ENCODE peak calls at places on chromosome 2, in seven cellular contexts. W is prostate gland, S is heart left ventricle, N is suprapubic skin, H is ovary, Y is stomach, Q is A549. G is an unnamed sample.

GRCh38 chr2:15953891-15954680 is 13.7 kb downstream of the MYCN start:
- DNase-seq in W (no peak), S (no peak), N (no peak), H (no peak), Y (no peak), Q (no peak), G (no peak)

GRCh38 chr2:68714866-68715265 is 19.7 kb upstream of the ARHGAP25 start:
- DNase-seq in W (no peak), S (peak; percentile 70), N (no peak), H (no peak), Y (peak; percentile 49), Q (no peak), G (no peak)

GRCh38 chr2:240389302-240389805 is 46.1 kb upstream of the GPC1 start:
- DNase-seq in W (no peak), S (no peak), N (no peak), H (no peak), Y (no peak), Q (no peak), G (no peak)

GRCh38 chr2:38731090-38731489 is 20.1 kb downstream of the SRSF7 start:
- DNase-seq in W (no peak), S (no peak), N (no peak), H (no peak), Y (no peak), Q (no peak), G (no peak)

GRCh38 chr2:212723226-212723625 is 184.6 kb upstream of the ERBB4 start:
- DNase-seq in W (no peak), S (no peak), N (no peak), H (no peak), Y (no peak), Q (no peak), G (peak; percentile 8)

GRCh38 chr2:152505495-152505906 is 170.5 kb downstream of the FMNL2 start:
- DNase-seq in W (no peak), S (peak; percentile 57), N (no peak), H (no peak), Y (no peak), Q (peak; percentile 88), G (no peak)

GRCh38 chr2:79180092-79180491 is 20.5 kb upstream of the REG3A start:
- DNase-seq in W (no peak), S (no peak), N (no peak), H (no peak), Y (no peak), Q (no peak), G (no peak)

GRCh38 chr2:133266075-133266925 is 302.0 kb downstream of the NCKAP5 start:
- DNase-seq in W (no peak), S (no peak), N (no peak), H (peak; percentile 25), Y (peak; percentile 27), Q (peak; percentile 64), G (no peak)

GRCh38 chr2:3116371-3116770 is 261.2 kb downstream of the EIPR1 start:
- DNase-seq in W (no peak), S (no peak), N (peak; percentile 53), H (no peak), Y (no peak), Q (no peak), G (no peak)

GRCh38 chr2:151071382-151071781 is 190.3 kb downstream of the RBM43 start:
- DNase-seq in W (no peak), S (no peak), N (no peak), H (no peak), Y (no peak), Q (peak; percentile 35), G (no peak)

GRCh38 chr2:80059381-80059907 is 245.1 kb downstream of the LRRTM1 start:
- DNase-seq in W (no peak), S (no peak), N (no peak), H (no peak), Y (no peak), Q (no peak), G (no peak)

GRCh38 chr2:105181282-105181681 is 60.3 kb upstream of the GPR45 start:
- DNase-seq in W (no peak), S (no peak), N (no peak), H (no peak), Y (no peak), Q (no peak), G (no peak)

GRCh38 chr2:224004105-224004715 is 34.9 kb downstream of the SERPINE2 start:
- DNase-seq in W (no peak), S (no peak), N (no peak), H (no peak), Y (peak; percentile 46), Q (no peak), G (no peak)

GRCh38 chr2:50491541-50492114 is 540.3 kb downstream of the NRXN1 start:
- DNase-seq in W (peak; percentile 19), S (no peak), N (no peak), H (no peak), Y (no peak), Q (peak; percentile 48), G (no peak)

GRCh38 chr2:177325554-177325953 is 61.0 kb upstream of the NFE2L2 start:
- DNase-seq in W (peak; percentile 26), S (no peak), N (no peak), H (no peak), Y (no peak), Q (no peak), G (no peak)

GRCh38 chr2:177326591-177326990 is 62.1 kb upstream of the NFE2L2 start:
- DNase-seq in W (no peak), S (no peak), N (no peak), H (no peak), Y (no peak), Q (no peak), G (no peak)

GRCh38 chr2:177326005-177326404 is 61.5 kb upstream of the NFE2L2 start:
- DNase-seq in W (no peak), S (no peak), N (no peak), H (no peak), Y (no peak), Q (no peak), G (no peak)

GRCh38 chr2:177328056-177328455 is 63.5 kb upstream of the NFE2L2 start:
- DNase-seq in W (no peak), S (no peak), N (no peak), H (no peak), Y (no peak), Q (no peak), G (no peak)

GRCh38 chr2:177327065-177327464 is 62.5 kb upstream of the NFE2L2 start:
- DNase-seq in W (no peak), S (no peak), N (no peak), H (no peak), Y (no peak), Q (no peak), G (no peak)
- TF ChIP-seq POLR2A in W (no peak), S (no peak), N (no peak), H (no peak), Y (no peak), Q (no peak), G (no peak)

GRCh38 chr2:201183373-201183742 is 417 bp downstream of the CASP10 start:
- DNase-seq in W (no peak), S (no peak), N (no peak), H (no peak), Y (no peak), Q (no peak), G (no peak)

GRCh38 chr2:201180010-201180409 is 2.9 kb upstream of the CASP10 start:
- DNase-seq in W (no peak), S (no peak), N (no peak), H (no peak), Y (no peak), Q (peak; percentile 26), G (no peak)

GRCh38 chr2:201185863-201186262 is 2.9 kb downstream of the CASP10 start:
- DNase-seq in W (no peak), S (no peak), N (no peak), H (no peak), Y (no peak), Q (no peak), G (no peak)

GRCh38 chr2:201188449-201188848 is 5.5 kb downstream of the CASP10 start:
- DNase-seq in W (no peak), S (no peak), N (no peak), H (no peak), Y (no peak), Q (no peak), G (no peak)

DNA sequence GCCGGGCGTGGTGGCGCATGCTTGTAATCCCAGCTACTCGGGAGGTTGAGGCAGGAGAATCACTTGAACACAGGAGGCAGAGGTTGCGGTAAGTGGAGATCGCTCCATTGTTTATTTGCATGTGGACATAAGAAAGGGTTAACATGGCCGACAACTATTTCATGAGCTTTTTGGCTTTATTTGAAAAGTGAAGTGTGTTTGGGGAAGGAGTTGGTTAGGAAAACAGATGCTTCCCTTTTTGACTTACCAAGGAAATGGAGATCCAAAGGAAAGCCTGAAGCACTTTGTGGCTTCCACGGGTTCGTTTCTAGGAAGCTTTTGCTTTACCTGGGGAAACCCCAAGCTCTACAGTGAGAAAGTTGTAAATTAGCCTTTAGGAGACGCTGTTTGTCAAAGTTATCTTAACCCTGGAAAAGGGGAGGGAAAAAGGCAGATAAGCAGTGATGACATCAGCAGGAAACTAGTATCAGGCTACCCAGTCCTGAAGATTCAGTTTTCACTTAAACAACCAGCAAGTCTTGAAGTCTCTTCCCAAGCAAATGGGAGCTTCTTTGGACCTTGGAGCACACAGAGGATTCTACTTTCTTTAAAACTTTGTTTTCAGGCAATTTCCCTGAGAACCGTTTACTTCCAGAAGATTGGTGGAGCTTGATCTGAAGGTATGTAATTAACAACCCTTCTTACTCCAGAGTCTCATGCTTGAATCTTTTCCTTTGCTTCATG is at the start of gene CASP10:
- DNase-seq in W (no peak), S (no peak), N (no peak), H (no peak), Y (peak; percentile 42), Q (peak; percentile 89), G (peak; percentile 61)
- TF ChIP-seq POLR2A in W (peak; percentile 64), S (peak; percentile 42), N (no peak), H (no peak), Y (no peak), Q (no peak), G (no peak)

GRCh38 chr2:109435066-109435690 is 178.6 kb downstream of the SEPTIN10 start:
- DNase-seq in W (no peak), S (peak; percentile 34), N (peak; percentile 69), H (no peak), Y (no peak), Q (no peak), G (no peak)
- TF ChIP-seq POLR2A in W (no peak), S (no peak), N (no peak), H (no peak), Y (no peak), Q (no peak), G (no peak)

GRCh38 chr2:10160226-10160955 is 37.9 kb downstream of the RRM2 start:
- DNase-seq in W (no peak), S (peak; percentile 56), N (no peak), H (no peak), Y (no peak), Q (no peak), G (no peak)

GRCh38 chr2:10162586-10163497 is 40.3 kb downstream of the RRM2 start:
- DNase-seq in W (no peak), S (peak; percentile 41), N (no peak), H (no peak), Y (no peak), Q (peak; percentile 27), G (no peak)

GRCh38 chr2:10163498-10164486 is 41.3 kb downstream of the RRM2 start:
- DNase-seq in W (no peak), S (peak; percentile 48), N (no peak), H (no peak), Y (no peak), Q (no peak), G (no peak)

GRCh38 chr2:10161206-10161931 is 38.8 kb downstream of the RRM2 start:
- DNase-seq in W (no peak), S (peak; percentile 15), N (no peak), H (no peak), Y (no peak), Q (peak; percentile 34), G (no peak)

GRCh38 chr2:10161961-10162441 is 39.5 kb downstream of the RRM2 start:
- DNase-seq in W (no peak), S (peak; percentile 58), N (no peak), H (no peak), Y (no peak), Q (no peak), G (no peak)
- TF ChIP-seq POLR2A in W (no peak), S (no peak), N (no peak), H (no peak), Y (no peak), Q (no peak), G (no peak)